ENCODE peak calls at places on chromosomes 11 and 22, in four cellular contexts. V is CD8-positive, alpha-beta memory T cell; M is central memory CD8-positive, alpha-beta T cell; P is heart right ventricle. H is an unnamed sample.

GRCh38 chr11:117456027-117456720 is 128.5 kb downstream of the CEP164 start:
- DNase-seq in V (no peak), M (no peak), P (no peak), H (no peak)

GRCh38 chr11:115408036-115408911 is 95.9 kb downstream of the CADM1 start:
- DNase-seq in P (no peak), M (no peak), V (no peak), H (peak; percentile 18)

GRCh38 chr22:23828800-23829680 is 9.8 kb downstream of the DERL3 start:
- DNase-seq in V (no peak), M (no peak), P (no peak), H (no peak)

GRCh38 chr11:68974421-68975194 is 6.2 kb downstream of the MRGPRD start:
- DNase-seq in V (no peak), P (no peak), M (no peak), H (no peak)

GRCh38 chr11:460331-461199 is 10.5 kb downstream of the PTDSS2 start:
- DNase-seq in V (no peak), P (peak; percentile 47), M (no peak), H (no peak)

GRCh38 chr22:33014621-33015020 is 43.6 kb downstream of the SYN3 start:
- DNase-seq in P (no peak), V (no peak), M (no peak), H (no peak)

GRCh38 chr11:134746609-134747008 is 334.6 kb upstream of the B3GAT1 start:
- DNase-seq in M (no peak), V (no peak), P (no peak), H (no peak)

GRCh38 chr22:31044262-31044861 is 36.8 kb upstream of the SMTN start:
- DNase-seq in P (peak; percentile 77), M (no peak), V (no peak), H (peak; percentile 96)

GRCh38 chr11:96864998-96865397 is 475.2 kb downstream of the JRKL start:
- DNase-seq in M (no peak), P (no peak), V (no peak), H (no peak)

GRCh38 chr11:35192347-35192746 is 53.4 kb downstream of the CD44 start:
- DNase-seq in V (no peak), P (peak; percentile 53), M (no peak), H (peak; percentile 73)

GRCh38 chr22:31286360-31287255 is 5.7 kb downstream of the PIK3IP1 start:
- DNase-seq in P (no peak), M (peak; percentile 60), V (peak; percentile 87), H (peak; percentile 32)

GRCh38 chr22:37647928-37648327 is 8.5 kb downstream of the SH3BP1 start:
- DNase-seq in V (no peak), M (no peak), P (no peak), H (no peak)

GRCh38 chr11:110565690-110566336 is 136.1 kb downstream of the FDX1 start:
- DNase-seq in V (no peak), P (no peak), M (peak; percentile 19), H (no peak)

GRCh38 chr22:32801436-32802290 is at the start of gene TIMP3:
- DNase-seq in M (no peak), V (no peak), P (peak; percentile 94), H (peak; percentile 94)

GRCh38 chr11:69397732-69398131 is 83.7 kb upstream of the LINC01488 start:
- DNase-seq in M (no peak), V (no peak), P (no peak), H (no peak)

GRCh38 chr22:38732251-38732815 is 23.5 kb downstream of the SUN2 start:
- DNase-seq in P (no peak), V (no peak), M (no peak), H (no peak)

GRCh38 chr11:64070301-64070656 is 34.5 kb downstream of the FLRT1 start:
- DNase-seq in M (no peak), V (no peak), P (no peak), H (no peak)

GRCh38 chr11:134862796-134863195 is 450.8 kb upstream of the B3GAT1 start:
- DNase-seq in P (no peak), M (no peak), V (no peak), H (no peak)

GRCh38 chr11:76677010-76677771 is 6.6 kb upstream of the LRRC32 start:
- DNase-seq in P (no peak), M (no peak), V (no peak), H (no peak)

GRCh38 chr11:60705895-60706294 is 6.5 kb downstream of the MS4A8 start:
- DNase-seq in P (no peak), V (no peak), M (no peak), H (no peak)

GRCh38 chr22:44669725-44670027 is 32.3 kb upstream of the PRR5 start:
- DNase-seq in P (no peak), V (no peak), M (no peak), H (no peak)

GRCh38 chr22:40819741-40820140 is 595 bp upstream of the SLC25A17 start:
- DNase-seq in V (no peak), M (no peak), P (no peak), H (peak; percentile 31)